ENCODE peak calls at places on chromosomes 12 and 14, in six cellular contexts. O, V, Y, E, G and W are unnamed samples.

GRCh38 chr12:30047499-30048262 is 263.9 kb upstream of the TMTC1 start:
- DNase-seq in O (no peak), V (no peak), E (no peak), G (no peak), Y (no peak), W (no peak)

GRCh38 chr12:119780786-119781434 is 96.2 kb downstream of the CIT start:
- DNase-seq in O (no peak), G (no peak), Y (peak; percentile 25), E (no peak), V (no peak), W (no peak)

GRCh38 chr12:25388216-25388615 is 137.5 kb upstream of the KRAS start:
- DNase-seq in Y (no peak), E (peak; percentile 14), O (no peak), G (no peak), V (peak; percentile 63), W (no peak)

GRCh38 chr14:46902837-46903236 is 251.3 kb upstream of the RPL10L start:
- DNase-seq in Y (no peak), O (no peak), V (no peak), G (no peak), E (no peak), W (no peak)

GRCh38 chr14:95663226-95663797 is 22.9 kb upstream of the TCL1B start:
- DNase-seq in V (no peak), G (no peak), Y (no peak), O (no peak), E (no peak), W (peak; percentile 58)

GRCh38 chr12:3752741-3753486 is at the start of gene CRACR2A:
- DNase-seq in O (no peak), E (peak; percentile 73), Y (no peak), V (peak; percentile 79), G (no peak), W (peak; percentile 56)

GRCh38 chr12:87020071-87020470 is 763.9 kb upstream of the MGAT4C start:
- DNase-seq in V (no peak), Y (no peak), E (no peak), O (no peak), G (no peak), W (no peak)

GRCh38 chr14:31536201-31536960 is 24.8 kb upstream of the NUBPL start:
- DNase-seq in V (no peak), E (no peak), O (no peak), Y (no peak), G (no peak), W (no peak)

GRCh38 chr14:99479160-99479902 is 1.3 kb downstream of the SETD3 start:
- DNase-seq in G (no peak), V (no peak), Y (no peak), E (no peak), O (no peak), W (no peak)

GRCh38 chr14:69901113-69901951 is 22.1 kb downstream of the SMOC1 start:
- DNase-seq in G (no peak), Y (no peak), O (no peak), V (no peak), E (no peak), W (no peak)

GRCh38 chr14:32129124-32129523 is 52.0 kb downstream of the ARHGAP5 start:
- DNase-seq in E (no peak), G (no peak), V (no peak), Y (no peak), O (no peak), W (no peak)

GRCh38 chr14:99602054-99602787 is 1.8 kb downstream of the CCDC85C start:
- DNase-seq in V (no peak), Y (no peak), O (no peak), E (no peak), G (no peak), W (no peak)

GRCh38 chr14:65637780-65638179 is 225.2 kb downstream of the FUT8 start:
- DNase-seq in G (no peak), O (no peak), V (peak; percentile 46), E (no peak), Y (no peak), W (peak; percentile 43)

GRCh38 chr12:95117178-95117599 is 43.8 kb upstream of the NR2C1 start:
- DNase-seq in Y (no peak), G (peak; percentile 28), E (peak; percentile 50), O (peak; percentile 39), V (peak; percentile 66), W (peak; percentile 48)

DNA sequence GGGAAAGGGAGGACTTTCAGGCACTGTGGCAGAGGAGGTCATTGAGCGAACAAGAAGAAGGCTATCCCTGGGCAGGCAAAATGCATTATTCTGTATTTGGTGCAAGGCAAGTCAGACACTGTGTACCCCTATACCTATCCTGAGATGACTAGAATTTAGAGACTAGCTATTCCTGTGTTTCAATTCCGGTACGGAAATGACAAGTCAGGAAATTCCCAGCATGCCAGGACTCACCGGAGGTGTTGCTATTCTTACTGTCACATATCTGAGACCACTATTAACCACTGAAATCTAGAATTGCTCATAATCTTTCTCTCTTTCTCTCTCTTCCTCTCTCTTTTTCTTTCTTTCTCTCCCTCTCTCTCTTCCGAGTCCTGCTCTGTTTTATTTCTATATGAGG is 297.1 kb downstream of the PDZRN4 start:
- DNase-seq in O (no peak), V (no peak), Y (no peak), E (no peak), G (no peak), W (no peak)
- H3K4me3 ChIP-seq in O (no peak overlapping the region), V (no peak overlapping the region), Y (no peak overlapping the region), E (no peak overlapping the region), G (no peak overlapping the region), W (no peak overlapping the region)

DNA sequence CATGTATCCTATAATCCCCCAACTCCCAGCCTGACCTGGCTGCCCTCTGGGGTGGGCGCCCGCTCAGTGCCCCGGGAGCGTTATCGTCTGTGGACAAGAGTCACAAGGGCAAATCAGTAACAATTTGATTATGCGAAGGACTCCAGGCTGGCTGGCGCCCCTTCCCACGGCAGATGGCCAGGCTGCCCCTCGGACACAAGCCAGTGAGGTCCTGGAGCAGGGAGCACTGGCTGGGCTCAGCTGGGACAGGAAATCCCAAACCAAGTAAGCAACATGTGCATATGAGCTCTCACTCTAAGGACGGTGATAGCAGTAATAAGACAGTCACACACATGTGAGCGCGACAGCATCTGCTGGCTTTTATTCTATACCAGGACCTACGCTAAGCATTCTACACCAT is 59.3 kb upstream of the FAM222A start:
- DNase-seq in O (no peak), V (no peak), Y (no peak), G (no peak), E (no peak), W (no peak)
- H3K4me3 ChIP-seq in O (no peak overlapping the region), V (no peak overlapping the region), Y (no peak overlapping the region), G (no peak overlapping the region), E (no peak overlapping the region), W (no peak overlapping the region)

DNA sequence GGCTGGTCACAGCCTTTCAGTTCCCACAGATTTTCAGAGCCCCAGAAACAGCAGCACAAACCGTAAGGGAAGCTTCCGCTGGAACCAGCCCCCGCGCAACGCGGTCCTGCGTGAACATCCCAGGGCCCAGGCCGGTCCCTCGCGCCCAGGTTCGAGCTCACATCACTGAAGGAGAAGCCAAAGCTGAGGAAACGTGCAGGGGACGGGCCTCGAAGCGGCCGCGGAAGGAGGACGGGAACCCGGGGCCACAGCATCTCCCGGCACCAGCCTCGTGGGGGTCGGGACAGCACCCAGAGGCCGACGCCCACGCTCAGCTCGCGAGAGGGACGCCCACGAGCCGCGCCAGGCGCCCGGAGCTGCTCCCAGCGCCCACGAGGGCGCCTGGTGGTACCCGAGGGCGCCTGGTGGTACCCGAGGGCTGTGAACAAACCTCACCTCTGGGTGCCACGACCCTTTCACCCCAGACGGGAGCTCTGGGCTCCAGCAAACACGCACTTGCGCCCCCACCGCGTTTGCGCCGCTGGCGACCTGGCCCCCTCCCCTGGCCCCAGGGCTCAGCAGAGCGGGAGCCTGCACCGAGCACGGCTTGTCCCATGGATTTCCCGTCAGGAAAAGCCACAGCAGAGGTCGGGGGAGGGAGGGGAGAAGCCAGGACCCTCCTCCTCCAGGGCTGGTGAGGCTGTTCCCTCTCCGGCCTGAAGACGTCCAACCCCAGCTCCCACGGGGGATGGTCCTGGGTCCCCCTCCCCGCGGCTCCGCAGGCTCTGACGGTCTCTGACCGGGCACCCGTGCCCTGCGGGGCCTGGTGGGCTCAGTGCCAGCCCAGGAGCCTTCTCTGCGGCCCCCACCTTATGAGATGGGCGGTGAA is 6.9 kb downstream of the LRCOL1 start:
- DNase-seq in Y (no peak), V (no peak), G (no peak), E (no peak), O (no peak), W (no peak)
- H3K4me3 ChIP-seq in Y (no peak overlapping the region), V (no peak overlapping the region), G (no peak overlapping the region), E (no peak overlapping the region), O (no peak overlapping the region), W (no peak overlapping the region)

DNA sequence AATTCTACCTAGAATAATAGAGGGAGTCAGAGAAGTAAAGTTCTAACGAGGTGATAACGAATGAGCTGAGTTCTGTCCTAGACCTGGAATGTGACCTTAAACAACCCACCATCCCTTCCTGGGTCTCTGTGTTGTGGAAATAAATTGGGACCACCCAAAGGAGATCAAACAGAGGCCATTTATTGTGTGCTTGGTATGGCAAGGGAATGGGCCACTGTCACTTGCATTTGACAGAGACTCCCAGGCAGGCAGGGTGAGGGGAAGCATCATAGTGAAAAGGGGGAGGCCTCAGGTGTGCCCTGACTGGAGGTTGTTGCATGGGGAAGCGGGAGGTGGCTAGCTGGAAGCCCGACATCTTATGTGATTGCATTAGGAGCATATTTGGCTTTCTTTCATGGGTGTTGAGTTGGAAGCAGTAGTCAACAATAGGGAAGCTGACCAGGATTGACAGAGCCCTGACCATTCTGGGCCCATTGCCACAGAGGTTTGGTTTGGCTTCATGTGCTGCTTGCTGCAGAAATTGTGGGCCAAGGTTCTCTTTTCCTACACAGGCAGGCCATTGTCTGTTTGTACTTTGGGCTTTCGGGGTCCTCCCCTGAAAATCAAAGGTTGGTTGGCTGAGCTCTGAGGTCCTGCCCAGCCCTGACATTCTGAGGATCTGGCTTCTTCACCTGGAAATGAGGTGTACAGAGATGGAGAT is 17.6 kb upstream of the FAM181A start:
- DNase-seq in O (no peak), V (no peak), Y (no peak), G (no peak), E (no peak), W (no peak)
- H3K4me3 ChIP-seq in O (no peak overlapping the region), V (no peak overlapping the region), Y (no peak overlapping the region), G (no peak overlapping the region), E (no peak overlapping the region), W (no peak overlapping the region)

GRCh38 chr12:116142936-116143882 is 134.3 kb downstream of the MED13L start:
- DNase-seq in E (no peak), G (peak; percentile 78), V (no peak), O (no peak), Y (no peak), W (no peak)

GRCh38 chr12:116144384-116144783 is 133.1 kb downstream of the MED13L start:
- DNase-seq in E (no peak), O (no peak), Y (no peak), G (no peak), V (no peak), W (no peak)

GRCh38 chr12:116141833-116142162 is 135.7 kb downstream of the MED13L start:
- DNase-seq in Y (no peak), V (no peak), G (no peak), O (no peak), E (no peak), W (no peak)

GRCh38 chr12:116145451-116145850 is 132.0 kb downstream of the MED13L start:
- DNase-seq in O (no peak), G (no peak), E (no peak), V (no peak), Y (no peak), W (no peak)

GRCh38 chr12:116143883-116144266 is 133.6 kb downstream of the MED13L start:
- DNase-seq in V (no peak), Y (no peak), G (no peak), E (no peak), O (no peak), W (no peak)
- H3K4me3 ChIP-seq in V (no peak overlapping the region), Y (no peak overlapping the region), G (peak overlapping the region; percentile 29), E (no peak overlapping the region), O (no peak overlapping the region), W (no peak overlapping the region)